ENCODE peak calls at places on chromosome 22, in nine cellular contexts. H is transverse colon, Z is lower leg skin, Q is PC-3, L is GM12865, J is brain microvascular endothelial cell, O is heart right ventricle, X is colonic mucosa, R is body of pancreas. C is an unnamed sample.
A peak's percentile ranks its signal among the peaks of the same experiment; 100 is the strongest.

GRCh38 chr22:30000566-30000965 is 79.7 kb upstream of the HORMAD2 start:
- DNase-seq in H (no peak), Z (no peak), Q (peak; percentile 18), L (no peak), J (peak; percentile 56), O (no peak), X (no peak), R (no peak), C (peak; percentile 50)

GRCh38 chr22:20578707-20579106 is 71.3 kb downstream of the MED15 start:
- DNase-seq in H (no peak), Z (no peak), Q (no peak), L (no peak), J (no peak), O (no peak), X (no peak), R (no peak), C (no peak)

GRCh38 chr22:30809086-30809485 is 114.4 kb downstream of the OSBP2 start:
- DNase-seq in H (no peak), Z (no peak), Q (peak; percentile 31), L (no peak), J (no peak), O (no peak), X (no peak), R (no peak), C (peak; percentile 32)

GRCh38 chr22:20158366-20159036 is 7.6 kb upstream of the CCDC188 start:
- DNase-seq in H (no peak), Z (no peak), Q (no peak), L (no peak), J (no peak), O (no peak), X (no peak), R (no peak), C (no peak)

GRCh38 chr22:28410050-28410816 is 269.4 kb downstream of the TTC28 start:
- DNase-seq in H (no peak), Z (no peak), Q (no peak), L (no peak), J (peak; percentile 7), O (no peak), X (no peak), R (no peak), C (peak; percentile 61)

GRCh38 chr22:19880786-19881569 is 26.3 kb upstream of the GNB1L start:
- DNase-seq in H (no peak), Z (no peak), Q (peak; percentile 96), L (no peak), J (peak; percentile 98), O (peak; percentile 51), X (peak; percentile 22), R (peak; percentile 35), C (peak; percentile 96)

GRCh38 chr22:48896766-48897637 is 930.7 kb downstream of the BRD1 start:
- DNase-seq in H (no peak), Z (no peak), Q (no peak), L (no peak), J (no peak), O (no peak), X (peak; percentile 11), R (no peak), C (no peak)

GRCh38 chr22:29623553-29624169 is 20.2 kb downstream of the NF2 start:
- DNase-seq in H (no peak), Z (no peak), Q (peak; percentile 19), L (no peak), J (no peak), O (no peak), X (no peak), R (no peak), C (no peak)

GRCh38 chr22:38148252-38148651 is 33.4 kb downstream of the PLA2G6 start:
- DNase-seq in H (no peak), Z (no peak), Q (peak; percentile 37), L (no peak), J (peak; percentile 57), O (no peak), X (no peak), R (no peak), C (peak; percentile 83)

GRCh38 chr22:35424081-35424480 is 24.1 kb downstream of the MCM5 start:
- DNase-seq in H (no peak), Z (no peak), Q (no peak), L (no peak), J (no peak), O (no peak), X (no peak), R (no peak), C (no peak)

GRCh38 chr22:35424761-35425160 is 24.8 kb downstream of the MCM5 start:
- DNase-seq in H (no peak), Z (no peak), Q (no peak), L (no peak), J (no peak), O (no peak), X (no peak), R (no peak), C (no peak)

GRCh38 chr22:35425971-35426800 is 26.2 kb downstream of the MCM5 start:
- DNase-seq in H (no peak), Z (no peak), Q (peak; percentile 75), L (no peak), J (no peak), O (no peak), X (no peak), R (no peak), C (no peak)

GRCh38 chr22:35425546-35425945 is 25.6 kb downstream of the MCM5 start:
- DNase-seq in H (no peak), Z (no peak), Q (no peak), L (no peak), J (no peak), O (no peak), X (no peak), R (no peak), C (no peak)

DNA sequence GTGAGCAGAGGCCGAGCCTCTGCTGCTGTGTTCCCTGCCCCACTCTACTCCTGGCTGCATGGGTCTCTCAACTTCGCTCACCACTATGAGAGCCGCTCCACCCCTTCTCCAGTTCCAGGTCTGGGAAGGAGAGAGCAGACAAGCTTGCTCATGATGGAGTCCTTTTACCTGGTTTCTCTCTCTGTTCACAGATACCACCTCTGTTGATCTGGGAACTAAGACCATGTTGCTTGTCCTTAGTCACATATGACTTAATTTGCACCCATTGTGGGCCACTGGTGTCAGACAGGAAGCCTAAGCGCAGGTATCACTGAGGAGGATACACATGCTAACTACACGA is 26.8 kb downstream of the MCM5 start:
- DNase-seq in H (no peak), Z (no peak), Q (no peak), L (no peak), J (no peak), O (no peak), X (no peak), R (no peak), C (no peak)
- H3K4me3 ChIP-seq in H (no peak overlapping the region), Z (no peak overlapping the region), Q (peak overlapping the region; percentile 19), L (no peak overlapping the region), J (no peak overlapping the region), O (no peak overlapping the region), X (no peak overlapping the region), R (no peak overlapping the region), C (no peak overlapping the region)

GRCh38 chr22:41237707-41238569 is 2.8 kb downstream of the CHADL start:
- DNase-seq in H (peak; percentile 86), Z (peak; percentile 51), Q (peak; percentile 71), L (peak; percentile 90), J (no peak), O (peak; percentile 64), X (peak; percentile 82), R (peak; percentile 86), C (peak; percentile 22)
- TF ChIP-seq CTCF in H (no peak), Z (no peak), Q (peak; percentile 60), L (peak; percentile 81), J (no peak), O (peak; percentile 77), X (peak; percentile 54), R (peak; percentile 80), C (peak; percentile 52)

DNA sequence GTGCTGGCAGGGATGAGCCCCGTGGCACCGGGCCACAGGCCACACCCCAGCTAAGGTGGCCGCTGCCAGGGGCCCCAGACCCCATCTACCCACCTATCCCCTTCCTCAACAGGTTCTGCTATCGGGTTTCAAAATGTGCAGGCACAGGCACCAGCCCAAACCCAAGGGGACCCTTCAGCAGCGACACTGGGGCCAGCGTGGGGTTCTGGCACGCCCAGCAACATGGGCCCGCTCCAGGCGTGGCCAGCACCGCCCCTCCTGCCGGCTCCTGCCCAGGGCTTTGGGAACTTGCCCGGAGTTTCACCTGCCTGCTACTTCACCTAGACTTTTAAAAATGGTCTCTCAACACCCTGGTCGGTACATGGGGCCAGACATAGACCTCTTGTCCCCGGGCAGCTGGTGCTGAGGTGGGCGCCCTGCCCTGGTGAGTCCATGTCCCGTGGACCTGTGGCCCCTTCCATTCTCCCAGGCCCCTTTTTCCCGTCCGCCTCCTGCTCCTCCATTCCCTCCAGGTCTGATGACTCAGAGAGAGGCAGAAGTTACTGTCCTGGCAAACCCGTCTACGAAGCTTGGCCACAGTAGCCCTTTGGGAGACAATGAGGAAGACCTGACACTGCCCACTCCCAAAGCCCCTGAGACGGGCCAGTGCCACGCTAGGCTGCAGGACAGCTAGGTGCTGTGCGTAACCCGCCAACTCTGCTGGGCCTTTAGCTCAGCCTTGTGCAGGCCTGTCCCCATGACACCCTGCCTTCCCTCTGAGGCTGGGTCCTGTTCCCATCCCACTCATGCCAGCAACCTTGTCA is 11.5 kb downstream of the CELSR1 start:
- DNase-seq in H (no peak), Z (no peak), Q (peak; percentile 59), L (no peak), J (no peak), O (no peak), X (no peak), R (no peak), C (no peak)
- H3K4me3 ChIP-seq in H (no peak overlapping the region), Z (no peak overlapping the region), Q (peak overlapping the region; percentile 46), L (no peak overlapping the region), J (no peak overlapping the region), O (no peak overlapping the region), X (no peak overlapping the region), R (no peak overlapping the region), C (no peak overlapping the region)

GRCh38 chr22:47355388-47355725 is 592.9 kb downstream of the TBC1D22A start:
- DNase-seq in H (no peak), Z (no peak), Q (no peak), L (no peak), J (no peak), O (no peak), X (no peak), R (no peak), C (no peak)
- TF ChIP-seq CTCF in H (no peak), Z (no peak), Q (no peak), L (no peak), J (no peak), O (no peak), X (no peak), R (no peak), C (no peak)